ENCODE peak calls at places on chromosome 13, in seven cellular contexts. One of them, this sample, is unnamed.

GRCh38 chr13:106277483-106278154 is 257.8 kb downstream of the EFNB2 start:
- DNase-seq in EL: no peak
- DNase-seq in T-helper 2 cell: no peak
- DNase-seq in PC-3: no peak
- DNase-seq in neuronal stem cell: no peak
- DNase-seq in WTC11: no peak
- DNase-seq in A172: no peak
- DNase-seq in this sample: no peak

GRCh38 chr13:87122551-87122950 is 548.6 kb upstream of the SLITRK5 start:
- DNase-seq in EL: no peak
- DNase-seq in T-helper 2 cell: no peak
- DNase-seq in PC-3: peak
- DNase-seq in neuronal stem cell: no peak
- DNase-seq in WTC11: no peak
- DNase-seq in A172: peak
- DNase-seq in this sample: no peak

GRCh38 chr13:60078226-60078625 is 85.5 kb downstream of the DIAPH3 start:
- DNase-seq in EL: no peak
- DNase-seq in T-helper 2 cell: no peak
- DNase-seq in PC-3: no peak
- DNase-seq in neuronal stem cell: no peak
- DNase-seq in WTC11: no peak
- DNase-seq in A172: no peak
- DNase-seq in this sample: no peak

GRCh38 chr13:114115191-114115671 is 17.2 kb downstream of the RASA3 start:
- DNase-seq in EL: peak
- DNase-seq in T-helper 2 cell: no peak
- DNase-seq in PC-3: peak
- DNase-seq in neuronal stem cell: no peak
- DNase-seq in WTC11: peak
- DNase-seq in A172: peak
- DNase-seq in this sample: no peak

GRCh38 chr13:44417876-44418275 is 44.3 kb downstream of the SERP2 start:
- DNase-seq in EL: no peak
- DNase-seq in T-helper 2 cell: no peak
- DNase-seq in PC-3: no peak
- DNase-seq in neuronal stem cell: no peak
- DNase-seq in WTC11: no peak
- DNase-seq in A172: no peak
- DNase-seq in this sample: no peak

GRCh38 chr13:19769854-19770253 is 12.9 kb downstream of the PSPC1 start:
- DNase-seq in EL: no peak
- DNase-seq in T-helper 2 cell: no peak
- DNase-seq in PC-3: peak
- DNase-seq in neuronal stem cell: no peak
- DNase-seq in WTC11: no peak
- DNase-seq in A172: no peak
- DNase-seq in this sample: no peak

GRCh38 chr13:45370922-45371406 is 30.0 kb upstream of the TPT1 start:
- DNase-seq in EL: peak
- DNase-seq in T-helper 2 cell: peak
- DNase-seq in PC-3: peak
- DNase-seq in neuronal stem cell: peak
- DNase-seq in WTC11: peak
- DNase-seq in A172: peak
- DNase-seq in this sample: peak

GRCh38 chr13:108213946-108214345 is 1.4 kb downstream of the LIG4 start:
- DNase-seq in EL: peak
- DNase-seq in T-helper 2 cell: no peak
- DNase-seq in PC-3: peak
- DNase-seq in neuronal stem cell: no peak
- DNase-seq in WTC11: no peak
- DNase-seq in A172: no peak
- DNase-seq in this sample: no peak

GRCh38 chr13:44404261-44405139 is 30.9 kb downstream of the SERP2 start:
- DNase-seq in EL: no peak
- DNase-seq in T-helper 2 cell: no peak
- DNase-seq in PC-3: no peak
- DNase-seq in neuronal stem cell: no peak
- DNase-seq in WTC11: no peak
- DNase-seq in A172: no peak
- DNase-seq in this sample: peak

GRCh38 chr13:50843256-50844043 is at the start of gene DLEU7:
- DNase-seq in EL: no peak
- DNase-seq in T-helper 2 cell: no peak
- DNase-seq in PC-3: no peak
- DNase-seq in neuronal stem cell: peak
- DNase-seq in WTC11: peak
- DNase-seq in A172: no peak
- DNase-seq in this sample: no peak

GRCh38 chr13:30422056-30422914 is at the start of gene UBE2L5:
- DNase-seq in EL: peak
- DNase-seq in T-helper 2 cell: peak
- DNase-seq in PC-3: peak
- DNase-seq in neuronal stem cell: peak
- DNase-seq in WTC11: no peak
- DNase-seq in A172: peak
- DNase-seq in this sample: peak

GRCh38 chr13:80131204-80131603 is 209.7 kb downstream of the SPRY2 start:
- DNase-seq in EL: peak
- DNase-seq in T-helper 2 cell: no peak
- DNase-seq in PC-3: peak
- DNase-seq in neuronal stem cell: no peak
- DNase-seq in WTC11: peak
- DNase-seq in A172: peak
- DNase-seq in this sample: peak

GRCh38 chr13:60448907-60449510 is 52.0 kb downstream of the TDRD3 start:
- DNase-seq in EL: peak
- DNase-seq in T-helper 2 cell: no peak
- DNase-seq in PC-3: peak
- DNase-seq in neuronal stem cell: peak
- DNase-seq in WTC11: no peak
- DNase-seq in A172: peak
- DNase-seq in this sample: peak

GRCh38 chr13:50732712-50733111 is 110.8 kb downstream of the DLEU7 start:
- DNase-seq in EL: peak
- DNase-seq in T-helper 2 cell: no peak
- DNase-seq in PC-3: no peak
- DNase-seq in neuronal stem cell: no peak
- DNase-seq in WTC11: no peak
- DNase-seq in A172: no peak
- DNase-seq in this sample: no peak

GRCh38 chr13:24052547-24052981 is 108.0 kb upstream of the SPATA13 start:
- DNase-seq in EL: no peak
- DNase-seq in T-helper 2 cell: no peak
- DNase-seq in PC-3: no peak
- DNase-seq in neuronal stem cell: no peak
- DNase-seq in WTC11: no peak
- DNase-seq in A172: no peak
- DNase-seq in this sample: no peak

GRCh38 chr13:73672492-73672891 is 461.7 kb downstream of the KLF12 start:
- DNase-seq in EL: no peak
- DNase-seq in T-helper 2 cell: no peak
- DNase-seq in PC-3: peak
- DNase-seq in neuronal stem cell: no peak
- DNase-seq in WTC11: no peak
- DNase-seq in A172: no peak
- DNase-seq in this sample: no peak

GRCh38 chr13:52991344-52992020 is 37.1 kb upstream of the OLFM4 start:
- DNase-seq in EL: peak
- DNase-seq in T-helper 2 cell: no peak
- DNase-seq in PC-3: no peak
- DNase-seq in neuronal stem cell: no peak
- DNase-seq in WTC11: no peak
- DNase-seq in A172: no peak
- DNase-seq in this sample: no peak

GRCh38 chr13:36356058-36356457 is 9.9 kb upstream of the SPART start:
- DNase-seq in EL: no peak
- DNase-seq in T-helper 2 cell: no peak
- DNase-seq in PC-3: no peak
- DNase-seq in neuronal stem cell: no peak
- DNase-seq in WTC11: no peak
- DNase-seq in A172: no peak
- DNase-seq in this sample: no peak

GRCh38 chr13:26585136-26585535 is 27.7 kb downstream of the WASF3 start:
- DNase-seq in EL: no peak
- DNase-seq in T-helper 2 cell: no peak
- DNase-seq in PC-3: no peak
- DNase-seq in neuronal stem cell: no peak
- DNase-seq in WTC11: no peak
- DNase-seq in A172: no peak
- DNase-seq in this sample: no peak

GRCh38 chr13:113090415-113090770 is 15.2 kb upstream of the F7 start:
- DNase-seq in EL: no peak
- DNase-seq in T-helper 2 cell: no peak
- DNase-seq in PC-3: no peak
- DNase-seq in neuronal stem cell: no peak
- DNase-seq in WTC11: peak
- DNase-seq in A172: no peak
- DNase-seq in this sample: no peak

GRCh38 chr13:48411281-48412099 is 1.4 kb downstream of the LPAR6 start:
- DNase-seq in EL: peak
- DNase-seq in T-helper 2 cell: peak
- DNase-seq in PC-3: peak
- DNase-seq in neuronal stem cell: no peak
- DNase-seq in WTC11: no peak
- DNase-seq in A172: peak
- DNase-seq in this sample: no peak

GRCh38 chr13:26463848-26464247 is 93.6 kb upstream of the WASF3 start:
- DNase-seq in EL: no peak
- DNase-seq in T-helper 2 cell: no peak
- DNase-seq in PC-3: no peak
- DNase-seq in neuronal stem cell: no peak
- DNase-seq in WTC11: no peak
- DNase-seq in A172: no peak
- DNase-seq in this sample: no peak

GRCh38 chr13:29591310-29591709 is 4.2 kb downstream of the SLC7A1 start:
- DNase-seq in EL: peak
- DNase-seq in T-helper 2 cell: no peak
- DNase-seq in PC-3: no peak
- DNase-seq in neuronal stem cell: no peak
- DNase-seq in WTC11: no peak
- DNase-seq in A172: no peak
- DNase-seq in this sample: no peak

GRCh38 chr13:66940113-66940512 is 290.0 kb downstream of the PCDH9 start:
- DNase-seq in EL: no peak
- DNase-seq in T-helper 2 cell: no peak
- DNase-seq in PC-3: no peak
- DNase-seq in neuronal stem cell: no peak
- DNase-seq in WTC11: no peak
- DNase-seq in A172: peak
- DNase-seq in this sample: no peak

GRCh38 chr13:87798536-87798935 is 127.4 kb downstream of the SLITRK5 start:
- DNase-seq in EL: no peak
- DNase-seq in T-helper 2 cell: no peak
- DNase-seq in PC-3: no peak
- DNase-seq in neuronal stem cell: no peak
- DNase-seq in WTC11: no peak
- DNase-seq in A172: no peak
- DNase-seq in this sample: no peak

GRCh38 chr13:77386880-77387606 is 60.1 kb upstream of the MYCBP2 start:
- DNase-seq in EL: peak
- DNase-seq in T-helper 2 cell: no peak
- DNase-seq in PC-3: peak
- DNase-seq in neuronal stem cell: no peak
- DNase-seq in WTC11: no peak
- DNase-seq in A172: peak
- DNase-seq in this sample: no peak

GRCh38 chr13:94169783-94170513 is 309.5 kb downstream of the DCT start:
- DNase-seq in EL: no peak
- DNase-seq in T-helper 2 cell: no peak
- DNase-seq in PC-3: no peak
- DNase-seq in neuronal stem cell: no peak
- DNase-seq in WTC11: peak
- DNase-seq in A172: no peak
- DNase-seq in this sample: no peak

GRCh38 chr13:46213242-46213641 is 1.5 kb downstream of the LRRC63 start:
- DNase-seq in EL: no peak
- DNase-seq in T-helper 2 cell: no peak
- DNase-seq in PC-3: peak
- DNase-seq in neuronal stem cell: no peak
- DNase-seq in WTC11: no peak
- DNase-seq in A172: no peak
- DNase-seq in this sample: no peak

This sample was measured in HuH-7.5.